ENCODE peak calls at places on chromosomes 11 and 22, in seven cellular contexts. U is GM04504; J is activated CD4-positive, CD25-positive, alpha-beta regulatory T cell treated with anti-CD3 and anti-CD28 coated beads, Interleukin-2, amount 50 U/mL, for 16 hours; D is effector memory CD4-positive, alpha-beta T cell; E is CD4-positive, alpha-beta T cell; N is activated gamma-delta T cell; Y is H1. L is an unnamed sample.

GRCh38 chr11:112540261-112540660 is 279.6 kb upstream of the PLET1 start:
- DNase-seq in U (no peak), J (no peak), D (no peak), E (no peak), N (no peak), Y (no peak), L (no peak)

GRCh38 chr22:50306753-50307749 is at the start of gene PLXNB2:
- DNase-seq in U (peak), J (no peak), D (no peak), E (peak), N (no peak), Y (peak), L (no peak)

GRCh38 chr11:62556102-62556871 is 9.7 kb upstream of the AHNAK start:
- DNase-seq in U (peak), J (no peak), D (peak), E (peak), N (peak), Y (peak), L (peak)

GRCh38 chr11:7971846-7972245 is 6.6 kb upstream of the NLRP10 start:
- DNase-seq in U (no peak), J (no peak), D (no peak), E (no peak), N (no peak), Y (no peak), L (no peak)

GRCh38 chr11:116837231-116838091 is at the start of gene APOA1:
- DNase-seq in U (no peak), J (no peak), D (no peak), E (no peak), N (no peak), Y (no peak), L (no peak)

GRCh38 chr11:100872951-100873350 is 185.9 kb downstream of the ARHGAP42 start:
- DNase-seq in U (no peak), J (no peak), D (no peak), E (no peak), N (no peak), Y (no peak), L (no peak)

GRCh38 chr11:61832207-61832606 is 4.1 kb downstream of the FADS2 start:
- DNase-seq in U (no peak), J (no peak), D (no peak), E (no peak), N (no peak), Y (no peak), L (no peak)

GRCh38 chr11:109668973-109669634 is 247.1 kb downstream of the C11orf87 start:
- DNase-seq in U (peak), J (no peak), D (no peak), E (no peak), N (no peak), Y (no peak), L (peak)

GRCh38 chr11:71396548-71397123 is 51.6 kb downstream of the DHCR7 start:
- DNase-seq in U (no peak), J (no peak), D (no peak), E (no peak), N (no peak), Y (no peak), L (no peak)

GRCh38 chr11:10669258-10670033 is 24.1 kb downstream of the IRAG1 start:
- DNase-seq in U (peak), J (no peak), D (no peak), E (no peak), N (no peak), Y (no peak), L (peak)

GRCh38 chr11:11916981-11917399 is 75.2 kb downstream of the USP47 start:
- DNase-seq in U (peak), J (no peak), D (no peak), E (no peak), N (no peak), Y (no peak), L (peak)

GRCh38 chr11:9802291-9802861 is 138.5 kb downstream of the SWAP70 start:
- DNase-seq in U (peak), J (no peak), D (no peak), E (no peak), N (no peak), Y (no peak), L (peak)

GRCh38 chr11:122619757-122620156 is 35.8 kb upstream of the UBASH3B start:
- DNase-seq in U (no peak), J (no peak), D (no peak), E (no peak), N (no peak), Y (no peak), L (no peak)